ENCODE peak calls at places on chromosomes 16 and 17, in nine cellular contexts. E, Q, B, Y, W, T, C, M and N are unnamed samples.

GRCh38 chr17:78789663-78790181 is 7.6 kb upstream of the CYTH1 start:
- DNase-seq in E (peak; percentile 47), Q (no peak), B (no peak), Y (no peak), W (peak; percentile 81), T (no peak), C (peak; percentile 36), M (no peak), N (no peak)

GRCh38 chr16:9054460-9054859 is 37.0 kb upstream of the HAPSTR1 start:
- DNase-seq in E (no peak), Q (no peak), B (no peak), Y (no peak), W (no peak), T (no peak), C (no peak), M (no peak), N (no peak)

GRCh38 chr16:24246911-24247607 is 9.1 kb upstream of the CACNG3 start:
- DNase-seq in E (no peak), Q (no peak), B (no peak), Y (no peak), W (no peak), T (no peak), C (no peak), M (no peak), N (no peak)

GRCh38 chr17:42889809-42890208 is 10.8 kb upstream of the G6PC1 start:
- DNase-seq in E (no peak), Q (no peak), B (no peak), Y (no peak), W (no peak), T (no peak), C (no peak), M (no peak), N (no peak)

GRCh38 chr17:1298616-1299015 is 19.2 kb downstream of the TRARG1 start:
- DNase-seq in E (no peak), Q (no peak), B (no peak), Y (peak; percentile 20), W (peak; percentile 14), T (no peak), C (no peak), M (peak; percentile 36), N (peak; percentile 16)

GRCh38 chr16:55297062-55297909 is 26.7 kb upstream of the IRX6 start:
- DNase-seq in E (no peak), Q (no peak), B (no peak), Y (no peak), W (no peak), T (no peak), C (no peak), M (no peak), N (no peak)

GRCh38 chr17:41915566-41915965 is 3.2 kb downstream of the ACLY start:
- DNase-seq in E (no peak), Q (no peak), B (no peak), Y (no peak), W (no peak), T (no peak), C (no peak), M (no peak), N (no peak)

GRCh38 chr16:50709061-50709695 is 15.8 kb downstream of the NOD2 start:
- DNase-seq in E (no peak), Q (no peak), B (no peak), Y (no peak), W (no peak), T (no peak), C (peak; percentile 9), M (no peak), N (no peak)

GRCh38 chr17:38883592-38884526 is 14.0 kb downstream of the LASP1 start:
- DNase-seq in E (no peak), Q (no peak), B (no peak), Y (no peak), W (no peak), T (no peak), C (no peak), M (no peak), N (no peak)

GRCh38 chr16:67886387-67886786 is 1.7 kb downstream of the NRN1L start:
- DNase-seq in E (no peak), Q (no peak), B (no peak), Y (no peak), W (no peak), T (peak; percentile 25), C (no peak), M (peak; percentile 44), N (no peak)

GRCh38 chr17:1259910-1260389 is 10.3 kb upstream of the BHLHA9 start:
- DNase-seq in E (no peak), Q (peak; percentile 67), B (no peak), Y (no peak), W (no peak), T (no peak), C (no peak), M (no peak), N (no peak)

GRCh38 chr16:67942200-67942509 is 1.8 kb downstream of the LCAT start:
- DNase-seq in E (no peak), Q (peak; percentile 37), B (peak; percentile 66), Y (no peak), W (peak; percentile 64), T (no peak), C (no peak), M (peak; percentile 58), N (no peak)

GRCh38 chr16:15510992-15511391 is 76.6 kb downstream of the BMERB1 start:
- DNase-seq in E (no peak), Q (no peak), B (no peak), Y (no peak), W (no peak), T (no peak), C (no peak), M (no peak), N (no peak)

GRCh38 chr17:61461967-61462733 is 9.9 kb downstream of the TBX4 start:
- DNase-seq in E (no peak), Q (no peak), B (no peak), Y (no peak), W (peak; percentile 64), T (no peak), C (no peak), M (no peak), N (no peak)

GRCh38 chr17:61309857-61310256 is 89.8 kb upstream of the TBX2 start:
- DNase-seq in E (peak; percentile 26), Q (no peak), B (no peak), Y (no peak), W (peak; percentile 90), T (no peak), C (no peak), M (no peak), N (no peak)